ENCODE peak calls at places on chromosomes 13 and 19, in five cellular contexts. X, S, K, A and U are unnamed samples.

GRCh38 chr13:78660130-78660857 is 1.3 kb upstream of the OBI1 start:
- DNase-seq in X (peak; percentile 3), S (no peak), K (peak; percentile 23), A (no peak), U (peak; percentile 21)

GRCh38 chr19:48964205-48965032 is 690 bp upstream of the FTL start:
- DNase-seq in X (peak; percentile 46), S (no peak), K (no peak), A (no peak), U (no peak)

GRCh38 chr19:46786236-46787039 is 2.0 kb downstream of the SLC1A5 start:
- DNase-seq in X (peak; percentile 87), S (peak; percentile 83), K (peak; percentile 81), A (peak; percentile 41), U (peak; percentile 84)

GRCh38 chr13:97116754-97117153 is 105.4 kb upstream of the MBNL2 start:
- DNase-seq in X (peak; percentile 30), S (peak; percentile 36), K (no peak), A (no peak), U (no peak)

GRCh38 chr13:33446821-33447481 is 161.4 kb upstream of the STARD13 start:
- DNase-seq in X (peak; percentile 9), S (peak; percentile 14), K (no peak), A (no peak), U (no peak)

GRCh38 chr13:46197299-46197975 is 14.3 kb upstream of the LRRC63 start:
- DNase-seq in X (no peak), S (no peak), K (no peak), A (no peak), U (no peak)

GRCh38 chr13:30679483-30680330 is 55.6 kb upstream of the ALOX5AP start:
- DNase-seq in X (no peak), S (peak; percentile 26), K (peak; percentile 59), A (peak; percentile 34), U (peak; percentile 60)

GRCh38 chr13:113736258-113736731 is 22.7 kb upstream of the TMEM255B start:
- DNase-seq in X (no peak), S (no peak), K (no peak), A (no peak), U (no peak)

GRCh38 chr13:29956771-29957170 is 106.4 kb upstream of the UBL3 start:
- DNase-seq in X (no peak), S (no peak), K (no peak), A (peak; percentile 30), U (no peak)

GRCh38 chr13:80096383-80096782 is 244.5 kb downstream of the SPRY2 start:
- DNase-seq in X (no peak), S (no peak), K (no peak), A (no peak), U (no peak)

GRCh38 chr19:47186337-47187022 is 44.5 kb downstream of the BBC3 start:
- DNase-seq in X (no peak), S (no peak), K (peak; percentile 87), A (no peak), U (peak; percentile 90)

GRCh38 chr19:38148337-38148736 is 75.7 kb downstream of the DPF1 start:
- DNase-seq in X (no peak), S (no peak), K (no peak), A (no peak), U (no peak)

GRCh38 chr13:37956536-37956935 is 87.0 kb upstream of the TRPC4 start:
- DNase-seq in X (no peak), S (peak; percentile 31), K (no peak), A (no peak), U (no peak)

GRCh38 chr13:100022798-100023197 is 41.2 kb downstream of the ZIC2 start:
- DNase-seq in X (no peak), S (peak; percentile 38), K (no peak), A (no peak), U (no peak)

GRCh38 chr13:26390203-26390602 is 136.3 kb downstream of the CDK8 start:
- DNase-seq in X (no peak), S (no peak), K (no peak), A (no peak), U (no peak)

GRCh38 chr13:76289558-76289957 is 596.6 kb downstream of the KCTD12 start:
- DNase-seq in X (no peak), S (no peak), K (no peak), A (no peak), U (no peak)

GRCh38 chr19:31214086-31214485 is 135.2 kb downstream of the TSHZ3 start:
- DNase-seq in X (peak; percentile 98), S (peak; percentile 96), K (no peak), A (no peak), U (no peak)

GRCh38 chr13:22287343-22287922 is 616.6 kb downstream of the FGF9 start:
- DNase-seq in X (no peak), S (no peak), K (no peak), A (no peak), U (no peak)

GRCh38 chr19:39031368-39032163 is 783 bp downstream of the FBXO27 start:
- DNase-seq in X (no peak), S (peak; percentile 95), K (peak; percentile 92), A (peak; percentile 97), U (peak; percentile 93)

GRCh38 chr19:46659151-46660007 is 1.6 kb downstream of the DACT3 start:
- DNase-seq in X (no peak), S (no peak), K (peak; percentile 13), A (peak; percentile 79), U (no peak)

GRCh38 chr19:46529622-46530451 is 34.2 kb upstream of the PNMA8B start:
- DNase-seq in X (peak; percentile 51), S (peak; percentile 70), K (peak; percentile 82), A (peak; percentile 78), U (peak; percentile 75)

GRCh38 chr13:106917024-106917491 is 349.1 kb upstream of the ARGLU1 start:
- DNase-seq in X (no peak), S (no peak), K (peak; percentile 16), A (no peak), U (no peak)

GRCh38 chr19:50893047-50893737 is 18.0 kb downstream of the KLK4 start:
- DNase-seq in X (no peak), S (no peak), K (no peak), A (no peak), U (no peak)
- TF ChIP-seq CTCF in X (peak; percentile 28), S (no peak), K (no peak), A (no peak), U (no peak)

GRCh38 chr19:54388803-54389144 is 24.0 kb upstream of the LAIR1 start:
- DNase-seq in X (no peak), S (no peak), K (no peak), A (no peak), U (no peak)
- TF ChIP-seq CTCF in X (no peak), S (no peak), K (no peak), A (no peak), U (no peak)

DNA sequence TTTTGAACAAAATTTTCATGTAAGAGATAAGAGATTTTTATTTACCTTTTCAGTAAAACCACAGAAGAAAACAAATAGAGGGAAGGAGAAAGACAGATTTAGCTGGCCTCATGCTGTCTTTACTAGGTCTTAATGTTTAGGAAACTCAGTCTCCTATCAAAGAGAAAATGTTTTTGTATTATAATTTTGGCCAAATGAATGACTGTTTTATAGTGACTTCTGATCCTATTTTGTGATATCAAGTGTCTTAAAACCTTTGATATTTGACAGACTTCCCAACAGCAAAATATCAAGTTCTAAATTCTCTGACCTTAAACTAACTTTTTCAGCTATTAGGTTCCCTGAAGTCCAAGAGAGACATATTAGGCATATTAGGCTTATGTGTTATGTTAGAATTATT is 27.0 kb downstream of the CRYL1 start:
- DNase-seq in X (no peak), S (no peak), K (no peak), A (no peak), U (no peak)
- TF ChIP-seq CTCF in X (no peak), S (no peak), K (no peak), A (no peak), U (no peak)

GRCh38 chr19:13376537-13376936 is 129.7 kb downstream of the CACNA1A start:
- DNase-seq in X (no peak), S (no peak), K (no peak), A (no peak), U (no peak)

GRCh38 chr19:13370948-13371347 is 135.3 kb downstream of the CACNA1A start:
- DNase-seq in X (no peak), S (no peak), K (no peak), A (no peak), U (no peak)

DNA sequence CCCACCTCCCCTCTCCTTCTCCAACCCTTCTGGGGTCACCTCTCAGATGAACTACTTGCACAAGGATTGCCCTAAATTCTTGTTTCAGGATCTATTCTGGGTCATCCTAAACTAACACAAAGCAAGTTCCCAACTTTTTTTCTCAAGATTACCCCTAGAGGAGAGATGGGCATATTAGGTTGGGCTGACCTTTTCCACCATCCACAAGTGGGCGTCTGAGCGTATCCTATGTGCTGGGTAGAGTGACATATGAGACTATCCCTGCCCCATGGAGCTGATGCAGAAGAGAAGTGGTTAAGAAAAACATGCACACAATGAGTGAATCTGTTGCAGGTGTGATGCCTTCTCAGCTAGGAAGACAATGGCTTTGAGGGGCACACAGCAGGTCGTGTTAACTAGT is 132.7 kb downstream of the CACNA1A start:
- DNase-seq in X (no peak), S (no peak), K (no peak), A (no peak), U (no peak)
- TF ChIP-seq CTCF in X (no peak), S (no peak), K (no peak), A (no peak), U (no peak)

GRCh38 chr19:29605653-29606419 is at the start of gene POP4:
- DNase-seq in X (peak; percentile 90), S (peak; percentile 96), K (peak; percentile 97), A (peak; percentile 98), U (peak; percentile 97)
- TF ChIP-seq CTCF in X (no peak), S (no peak), K (no peak), A (no peak), U (no peak)

DNA sequence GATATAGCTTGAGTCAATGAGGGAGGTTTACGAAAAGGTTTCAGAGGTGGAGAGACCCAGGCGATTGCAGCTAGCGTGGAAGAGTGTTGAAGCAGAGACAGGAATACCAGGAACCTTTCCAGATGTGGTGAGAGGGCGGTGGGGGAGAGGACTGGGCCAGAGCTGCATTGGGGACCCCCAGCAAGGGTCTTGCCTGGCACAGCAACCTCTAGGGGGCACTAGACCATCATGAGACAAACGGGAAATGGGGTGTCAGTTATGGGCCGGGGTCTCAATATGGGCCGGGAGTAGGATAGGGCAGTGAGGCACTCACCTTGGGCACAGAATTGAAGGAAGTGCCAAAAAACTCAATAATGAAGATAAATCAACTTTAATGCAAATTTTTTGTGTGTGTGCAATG is 2.1 kb upstream of the LRP3 start:
- DNase-seq in X (no peak), S (no peak), K (no peak), A (peak; percentile 25), U (no peak)
- TF ChIP-seq CTCF in X (peak; percentile 57), S (no peak), K (peak; percentile 1), A (peak; percentile 19), U (no peak)